ENCODE peak calls at places on chromosomes 7 and 10, in six cellular contexts. P, J, M, D, F and R are unnamed samples.

GRCh38 chr7:43492906-43493305 is 90.0 kb upstream of the STK17A start:
- DNase-seq in J (no peak), D (no peak), P (no peak), M (no peak), F (no peak), R (no peak)

GRCh38 chr7:40644454-40645188 is 509.8 kb downstream of the SUGCT start:
- DNase-seq in P (no peak), D (no peak), J (no peak), F (no peak), M (no peak), R (no peak)

GRCh38 chr10:129767751-129768150 is 196.3 kb downstream of the EBF3 start:
- DNase-seq in M (no peak), D (no peak), F (peak), J (no peak), P (no peak), R (no peak)

GRCh38 chr7:97971120-97971989 is 18.6 kb downstream of the OCM2 start:
- DNase-seq in P (no peak), J (peak), D (no peak), M (peak), F (no peak), R (peak)

GRCh38 chr7:336810-337566 is 47.0 kb downstream of the FOXL3 start:
- DNase-seq in F (no peak), M (no peak), J (no peak), P (no peak), D (no peak), R (no peak)

GRCh38 chr10:79044036-79044664 is 24.6 kb upstream of the ZMIZ1 start:
- DNase-seq in J (no peak), M (no peak), D (no peak), F (no peak), P (no peak), R (no peak)

GRCh38 chr10:113007821-113008220 is 57.8 kb downstream of the TCF7L2 start:
- DNase-seq in M (no peak), J (no peak), D (no peak), P (no peak), F (no peak), R (no peak)

GRCh38 chr7:69429817-69430501 is 168.3 kb upstream of the AUTS2 start:
- DNase-seq in J (peak), P (no peak), F (no peak), M (no peak), D (peak), R (no peak)

GRCh38 chr10:129744134-129744895 is 219.8 kb downstream of the EBF3 start:
- DNase-seq in D (no peak), P (no peak), J (no peak), M (no peak), F (peak), R (no peak)

GRCh38 chr10:78627254-78627795 is 441.4 kb upstream of the ZMIZ1 start:
- DNase-seq in M (no peak), F (no peak), J (no peak), D (no peak), P (no peak), R (no peak)

GRCh38 chr7:140595468-140596147 is 45.0 kb downstream of the DENND2A start:
- DNase-seq in J (no peak), F (no peak), D (no peak), P (no peak), M (peak), R (peak)

GRCh38 chr10:79418274-79418673 is 27.1 kb downstream of the ZCCHC24 start:
- DNase-seq in P (no peak), D (no peak), M (no peak), J (no peak), F (no peak), R (no peak)

GRCh38 chr10:101972761-101973160 is 83.2 kb downstream of the ARMH3 start:
- DNase-seq in J (no peak), P (no peak), M (no peak), D (no peak), F (no peak), R (no peak)

GRCh38 chr7:114629762-114630161 is 215.1 kb downstream of the FOXP2 start:
- DNase-seq in M (no peak), D (no peak), J (no peak), F (no peak), P (no peak), R (no peak)

GRCh38 chr10:11610855-11611247 is 599 bp downstream of the USP6NL start:
- DNase-seq in J (peak), M (no peak), D (peak), P (no peak), F (peak), R (peak)

GRCh38 chr10:79248341-79248931 is 98.8 kb upstream of the PPIF start:
- DNase-seq in J (peak), M (no peak), D (no peak), P (no peak), F (no peak), R (no peak)

GRCh38 chr7:107201795-107202450 is 33.1 kb downstream of the HBP1 start:
- DNase-seq in M (peak), P (no peak), F (peak), D (peak), J (peak), R (peak)
- TF ChIP-seq CTCF in M (peak), P (peak), F (peak), D (no peak), J (peak), R (peak)

DNA sequence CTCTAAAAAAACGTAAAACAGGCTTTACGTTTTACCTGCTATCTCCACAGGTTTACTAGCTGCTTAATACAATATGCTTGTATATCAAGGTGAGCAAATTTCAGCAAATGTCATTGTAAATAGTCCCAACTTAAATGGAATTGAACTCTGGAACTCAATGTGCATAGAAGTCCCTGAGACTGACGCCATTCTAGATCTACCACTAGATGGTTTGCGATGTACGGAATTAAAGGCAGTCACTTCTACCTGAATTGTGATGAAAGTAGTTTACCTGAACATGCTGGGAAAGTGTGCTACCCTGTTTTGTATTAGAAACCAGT is 837 bp upstream of the SNX13 start:
- DNase-seq in M (peak), P (no peak), D (no peak), J (peak), F (no peak), R (peak)
- TF ChIP-seq CTCF in M (peak), P (no peak), D (no peak), J (no peak), F (peak), R (no peak)

GRCh38 chr7:13115157-13115772 is 427.8 kb downstream of the ARL4A start:
- DNase-seq in J (peak), M (no peak), D (no peak), F (no peak), P (no peak), R (no peak)
- TF ChIP-seq CTCF in J (peak), M (peak), D (no peak), F (no peak), P (no peak), R (no peak)

DNA sequence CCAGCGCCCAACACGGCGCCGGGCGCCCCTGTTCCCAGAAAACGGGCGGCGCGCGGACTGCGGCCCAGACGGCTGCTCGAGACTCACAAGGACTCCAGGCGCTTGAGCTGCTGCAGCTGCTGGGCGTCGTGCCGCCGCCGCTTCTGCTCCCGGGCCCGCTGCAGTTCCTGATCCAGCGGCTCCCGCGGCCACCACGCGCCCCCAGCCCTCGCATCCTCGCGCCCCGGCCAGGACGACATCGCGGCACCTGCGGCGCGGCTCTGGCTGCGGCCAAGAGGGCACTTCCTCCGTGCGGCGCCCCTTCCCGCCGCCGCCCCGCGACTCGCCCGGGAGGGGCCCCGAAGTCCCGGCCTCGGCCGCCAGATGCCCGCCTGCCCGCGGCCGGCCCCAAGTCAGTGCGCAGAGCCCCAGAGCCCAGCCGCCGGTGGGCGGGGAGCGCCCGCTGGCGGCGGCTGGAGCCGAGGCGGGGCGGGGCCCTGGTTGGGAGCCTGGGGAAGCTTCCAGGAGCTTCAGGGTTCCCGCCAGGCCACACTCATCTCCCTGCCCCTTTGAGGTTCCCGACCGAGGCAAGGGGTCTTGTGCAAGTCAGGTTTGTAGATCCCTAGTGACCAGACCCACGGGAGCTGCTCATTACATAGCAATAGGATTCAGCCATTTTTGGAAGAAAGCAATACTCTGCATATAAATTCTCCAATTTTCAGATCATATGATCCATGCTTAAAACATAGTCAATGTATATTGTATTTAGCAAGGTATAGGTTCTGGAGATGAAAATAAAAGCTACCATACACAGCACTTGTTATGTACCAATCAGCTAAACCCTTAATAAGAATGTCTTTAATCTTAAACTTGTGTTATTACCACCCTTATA is 14.2 kb upstream of the FKBP9 start:
- DNase-seq in M (peak), D (peak), P (no peak), J (peak), F (peak), R (peak)
- TF ChIP-seq CTCF in M (peak), D (no peak), P (peak), J (peak), F (peak), R (peak)

DNA sequence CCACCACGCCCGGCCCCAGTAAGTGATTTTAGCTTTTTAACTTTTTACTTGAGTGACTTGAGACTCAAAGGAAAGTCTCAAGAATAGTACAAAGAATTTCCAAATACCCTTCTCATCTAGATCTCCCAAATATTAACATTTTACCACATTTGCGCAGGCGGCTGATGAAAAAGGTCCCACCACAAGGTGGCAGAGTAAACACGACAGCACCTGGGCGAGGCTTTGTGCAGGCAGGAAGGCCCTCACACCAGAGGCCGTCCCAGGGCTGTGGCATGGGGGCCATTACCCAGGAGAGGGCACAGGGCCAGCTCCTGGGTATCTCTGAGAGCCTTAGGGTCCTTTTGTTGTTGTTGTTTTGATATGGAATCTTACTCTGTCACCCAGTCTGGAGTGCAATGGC is 50.0 kb upstream of the WIPI2 start:
- DNase-seq in F (peak), P (no peak), J (no peak), M (peak), D (peak), R (peak)
- TF ChIP-seq CTCF in F (peak), P (peak), J (peak), M (peak), D (no peak), R (no peak)

GRCh38 chr7:157337316-157338149 is 729 bp downstream of the DNAJB6 start:
- DNase-seq in J (peak), F (peak), M (peak), P (no peak), D (peak), R (peak)
- TF ChIP-seq CTCF in J (no peak), F (no peak), M (no peak), P (no peak), D (no peak), R (no peak)

GRCh38 chr10:2081501-2081900 is 344.2 kb upstream of the ADARB2 start:
- DNase-seq in F (no peak), D (no peak), M (no peak), J (no peak), P (no peak), R (no peak)
- TF ChIP-seq CTCF in F (no peak), D (no peak), M (no peak), J (no peak), P (no peak), R (no peak)